ENCODE peak calls at places on chromosomes 13 and 19, in ten cellular contexts. G is psoas muscle, N is left ventricle myocardium inferior, Z is ELR, V is aorta, F is heart right ventricle, R is globus pallidus, J is renal cortical epithelial cell, B is thoracic aorta, Q is mesothelial cell of epicardium. W is an unnamed sample.

GRCh38 chr13:76286178-76286577 is 600.0 kb downstream of the KCTD12 start:
- DNase-seq in V (no peak), B (no peak), G (no peak), Q (no peak), R (no peak), N (no peak), J (no peak), Z (no peak), F (no peak), W (no peak)

GRCh38 chr13:33045829-33046592 is 29.8 kb downstream of the KL start:
- DNase-seq in J (no peak), R (no peak), N (no peak), B (no peak), Z (no peak), V (no peak), G (no peak), Q (no peak), F (no peak), W (no peak)

GRCh38 chr13:97434417-97435296 is 688 bp downstream of the RAP2A start:
- DNase-seq in F (peak), R (peak), Q (peak), J (peak), B (no peak), Z (peak), V (peak), N (peak), G (peak), W (no peak)

GRCh38 chr19:50728084-50728737 is 5.0 kb downstream of the CLEC11A start:
- DNase-seq in G (peak), R (peak), F (peak), Q (peak), B (no peak), V (peak), N (peak), Z (peak), J (peak), W (peak)

GRCh38 chr19:37114001-37114400 is 35.8 kb downstream of the ZNF420 start:
- DNase-seq in J (no peak), N (no peak), B (no peak), F (no peak), Z (no peak), G (no peak), R (no peak), Q (no peak), V (no peak), W (no peak)

GRCh38 chr19:41552558-41552957 is 23.4 kb upstream of the CEACAM21 start:
- DNase-seq in Q (no peak), Z (no peak), J (no peak), V (no peak), N (no peak), R (no peak), B (no peak), G (no peak), F (no peak), W (no peak)

GRCh38 chr19:16587031-16588023 is 15.1 kb upstream of the SLC35E1 start:
- DNase-seq in B (no peak), G (no peak), R (no peak), N (no peak), V (no peak), J (no peak), F (no peak), Q (no peak), Z (peak), W (no peak)

GRCh38 chr13:23445794-23446193 is 12.3 kb upstream of the SACS start:
- DNase-seq in Z (no peak), R (no peak), J (peak), G (no peak), F (no peak), Q (no peak), B (no peak), N (no peak), V (no peak), W (no peak)

GRCh38 chr19:3721131-3721899 is 13.1 kb downstream of the TJP3 start:
- DNase-seq in Q (peak), R (no peak), G (peak), V (peak), B (no peak), J (peak), F (peak), N (peak), Z (peak), W (peak)

GRCh38 chr13:27952931-27953670 is 16.0 kb downstream of the CDX2 start:
- DNase-seq in N (no peak), R (no peak), G (no peak), J (peak), B (no peak), Z (no peak), Q (no peak), F (no peak), V (no peak), W (no peak)

GRCh38 chr19:42051166-42052115 is 18.6 kb downstream of the GRIK5 start:
- DNase-seq in Q (no peak), G (no peak), N (no peak), V (no peak), B (no peak), R (no peak), F (no peak), Z (peak), J (peak), W (no peak)

GRCh38 chr13:46571189-46571901 is 18.4 kb downstream of the LRCH1 start:
- DNase-seq in B (no peak), J (peak), F (no peak), N (no peak), R (no peak), Q (no peak), V (no peak), G (no peak), Z (peak), W (no peak)

GRCh38 chr13:107361666-107362065 is 793.7 kb upstream of the ARGLU1 start:
- DNase-seq in J (no peak), N (no peak), V (no peak), R (no peak), B (no peak), Z (no peak), Q (no peak), F (no peak), G (no peak), W (no peak)

GRCh38 chr13:49226613-49227012 is 6.5 kb downstream of the MLNR start:
- DNase-seq in Z (no peak), F (no peak), B (no peak), G (no peak), R (no peak), V (no peak), N (no peak), J (no peak), Q (no peak), W (no peak)

GRCh38 chr13:102779426-102780159 is 6.0 kb upstream of the TEX30 start:
- DNase-seq in B (no peak), Z (no peak), Q (no peak), N (no peak), V (no peak), J (no peak), F (no peak), R (no peak), G (no peak), W (no peak)

GRCh38 chr19:44455100-44455499 is 6.8 kb upstream of the ZNF229 start:
- DNase-seq in B (no peak), Z (no peak), Q (no peak), N (no peak), G (no peak), V (no peak), J (no peak), F (no peak), R (no peak), W (no peak)

GRCh38 chr19:55581828-55582223 is 1.2 kb upstream of the ZNF579 start:
- DNase-seq in J (peak), Q (no peak), R (no peak), V (no peak), N (no peak), F (no peak), B (no peak), Z (peak), G (no peak), W (no peak)

GRCh38 chr19:10760268-10760944 is 42.5 kb downstream of the DNM2 start:
- DNase-seq in Q (no peak), F (no peak), N (no peak), G (no peak), V (no peak), B (no peak), Z (peak), J (peak), R (no peak), W (no peak)

GRCh38 chr19:8655340-8655709 is 24.9 kb downstream of the NFILZ start:
- DNase-seq in N (no peak), B (no peak), Q (no peak), G (peak), F (no peak), R (no peak), Z (no peak), J (no peak), V (peak), W (no peak)

GRCh38 chr19:28332351-28332750 is 880.6 kb downstream of the UQCRFS1 start:
- DNase-seq in Q (no peak), J (peak), R (no peak), F (no peak), V (no peak), N (no peak), Z (no peak), B (no peak), G (no peak), W (no peak)

GRCh38 chr13:74573654-74574053 is 439.4 kb upstream of the KLF12 start:
- DNase-seq in J (no peak), B (no peak), Z (peak), R (peak), N (peak), F (peak), G (no peak), Q (no peak), V (no peak), W (no peak)

GRCh38 chr13:74479124-74479523 is 344.9 kb upstream of the KLF12 start:
- DNase-seq in R (no peak), Z (no peak), F (no peak), J (no peak), V (no peak), N (no peak), Q (no peak), G (no peak), B (no peak), W (no peak)

GRCh38 chr19:12937243-12938053 is 961 bp upstream of the CALR start:
- DNase-seq in G (no peak), J (no peak), V (no peak), B (no peak), N (no peak), F (no peak), R (peak), Q (no peak), Z (peak), W (no peak)

GRCh38 chr13:31236211-31236786 is 36.5 kb downstream of the B3GLCT start:
- DNase-seq in N (no peak), F (no peak), J (peak), B (no peak), R (peak), Z (peak), V (no peak), Q (no peak), G (no peak), W (no peak)

W was measured in NCI-H1048.